ENCODE peak calls at places on chromosomes 3 and 15, in six cellular contexts. V is fibroblast of lung, U is OCI-LY7, C is pancreas, X is sigmoid colon, I is AG04450. R is an unnamed sample.

GRCh38 chr15:49135893-49136292 is 19.5 kb downstream of the COPS2 start:
- DNase-seq in V (peak; percentile 48), U (no peak), C (no peak), X (no peak), I (peak; percentile 66), R (no peak)

GRCh38 chr3:105513042-105513441 is 146.3 kb downstream of the ALCAM start:
- DNase-seq in V (peak; percentile 60), U (no peak), C (no peak), X (no peak), I (peak; percentile 32), R (no peak)

GRCh38 chr3:35857004-35857403 is 217.7 kb downstream of the ARPP21 start:
- DNase-seq in V (no peak), U (peak; percentile 76), C (no peak), X (no peak), I (no peak), R (no peak)

GRCh38 chr15:69662668-69663000 is 210.0 kb downstream of the RPLP1 start:
- DNase-seq in V (no peak), U (no peak), C (no peak), X (no peak), I (no peak), R (no peak)

GRCh38 chr3:53826048-53826447 is 20.2 kb downstream of the CHDH start:
- DNase-seq in V (no peak), U (no peak), C (no peak), X (no peak), I (no peak), R (no peak)

GRCh38 chr15:47331796-47332480 is 385.4 kb upstream of the SEMA6D start:
- DNase-seq in V (peak; percentile 91), U (no peak), C (no peak), X (no peak), I (peak; percentile 49), R (no peak)

GRCh38 chr3:69941439-69942176 is 57.9 kb upstream of the SAMMSON start:
- DNase-seq in V (peak; percentile 29), U (no peak), C (no peak), X (no peak), I (peak; percentile 59), R (no peak)

GRCh38 chr15:68389041-68389930 is 42.7 kb downstream of the ITGA11 start:
- DNase-seq in V (no peak), U (no peak), C (no peak), X (peak; percentile 18), I (no peak), R (no peak)

GRCh38 chr3:124248471-124249028 is 256.6 kb upstream of the ROPN1 start:
- DNase-seq in V (peak; percentile 89), U (no peak), C (no peak), X (peak; percentile 70), I (peak; percentile 47), R (peak; percentile 82)

GRCh38 chr3:98846101-98846500 is 55.4 kb downstream of the DCBLD2 start:
- DNase-seq in V (peak; percentile 31), U (no peak), C (no peak), X (no peak), I (no peak), R (no peak)

GRCh38 chr15:70853855-70854668 is at the start of gene LARP6:
- DNase-seq in V (peak; percentile 37), U (no peak), C (peak; percentile 83), X (peak; percentile 73), I (no peak), R (peak; percentile 27)

GRCh38 chr3:104165866-104166265 is 1200.8 kb upstream of the ALCAM start:
- DNase-seq in V (no peak), U (no peak), C (no peak), X (no peak), I (no peak), R (no peak)

GRCh38 chr3:71495708-71496472 is 87.6 kb downstream of the FOXP1 start:
- DNase-seq in V (peak; percentile 65), U (no peak), C (no peak), X (no peak), I (no peak), R (no peak)

GRCh38 chr3:3066910-3067309 is 43.3 kb downstream of the IL5RA start:
- DNase-seq in V (no peak), U (no peak), C (no peak), X (no peak), I (no peak), R (no peak)

GRCh38 chr15:23574742-23575141 is 9.3 kb downstream of the MKRN3 start:
- DNase-seq in V (no peak), U (no peak), C (no peak), X (no peak), I (no peak), R (no peak)

GRCh38 chr3:109943181-109943580 is 605.8 kb upstream of the DPPA4 start:
- DNase-seq in V (peak; percentile 17), U (no peak), C (no peak), X (no peak), I (no peak), R (no peak)

GRCh38 chr15:79966634-79967330 is 4.2 kb downstream of the BCL2A1 start:
- DNase-seq in V (no peak), U (no peak), C (no peak), X (no peak), I (no peak), R (no peak)

GRCh38 chr3:141941093-141941492 is 64.7 kb downstream of the ATP1B3 start:
- DNase-seq in V (no peak), U (no peak), C (no peak), X (peak; percentile 40), I (no peak), R (peak; percentile 50)

DNA sequence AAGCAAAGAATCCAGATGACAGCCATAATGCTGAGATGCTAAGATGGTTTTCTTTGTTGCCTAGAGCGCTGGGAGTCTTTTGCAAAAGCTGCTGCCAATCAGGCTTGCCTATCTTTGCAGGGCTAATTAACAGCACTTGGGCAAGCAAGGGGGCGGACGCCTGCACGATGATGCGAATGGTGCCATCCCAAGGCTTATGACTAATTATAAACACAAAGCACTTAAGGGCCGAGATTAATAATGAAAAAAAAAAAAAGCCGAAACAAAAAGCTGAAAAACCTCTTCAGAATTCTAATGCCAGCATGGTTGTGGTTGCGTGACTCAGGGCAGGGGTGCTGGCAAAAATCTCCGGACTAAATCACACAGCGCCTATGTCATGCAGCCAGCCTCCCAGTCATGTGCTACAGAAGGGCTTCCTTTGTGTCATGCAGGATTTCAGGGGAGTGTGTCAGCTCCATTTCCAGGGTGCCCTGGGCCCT is 184.9 kb upstream of the ANKRD28 start:
- DNase-seq in V (peak; percentile 95), U (no peak), C (no peak), X (no peak), I (peak; percentile 84), R (no peak)
- H3K27ac ChIP-seq in V (peak overlapping the region; percentile 91), U (no peak overlapping the region), C (no peak overlapping the region), X (peak overlapping the region; percentile 20), I (peak overlapping the region; percentile 97), R (no peak overlapping the region)

DNA sequence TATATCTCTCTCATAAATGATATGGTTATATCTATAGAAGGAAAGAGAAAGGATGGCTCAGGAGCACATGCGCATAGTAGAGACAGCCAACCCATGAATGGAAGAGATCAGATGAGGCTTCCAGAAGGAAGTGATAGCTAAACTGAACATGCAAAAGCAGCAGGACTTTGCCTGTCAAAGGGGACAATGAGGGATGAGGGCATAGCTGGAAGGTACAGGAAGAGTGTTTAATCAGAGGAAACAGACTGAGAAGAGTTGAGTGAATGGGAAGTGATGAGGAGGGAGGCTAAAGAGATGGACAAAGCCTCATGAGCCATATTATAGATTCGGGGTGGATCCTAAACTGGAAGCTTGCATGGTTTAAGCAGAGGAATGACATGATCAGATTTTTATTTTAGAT is 26.5 kb upstream of the VEPH1 start:
- DNase-seq in V (no peak), U (no peak), C (no peak), X (no peak), I (no peak), R (no peak)
- H3K27ac ChIP-seq in V (no peak overlapping the region), U (no peak overlapping the region), C (no peak overlapping the region), X (no peak overlapping the region), I (no peak overlapping the region), R (no peak overlapping the region)

DNA sequence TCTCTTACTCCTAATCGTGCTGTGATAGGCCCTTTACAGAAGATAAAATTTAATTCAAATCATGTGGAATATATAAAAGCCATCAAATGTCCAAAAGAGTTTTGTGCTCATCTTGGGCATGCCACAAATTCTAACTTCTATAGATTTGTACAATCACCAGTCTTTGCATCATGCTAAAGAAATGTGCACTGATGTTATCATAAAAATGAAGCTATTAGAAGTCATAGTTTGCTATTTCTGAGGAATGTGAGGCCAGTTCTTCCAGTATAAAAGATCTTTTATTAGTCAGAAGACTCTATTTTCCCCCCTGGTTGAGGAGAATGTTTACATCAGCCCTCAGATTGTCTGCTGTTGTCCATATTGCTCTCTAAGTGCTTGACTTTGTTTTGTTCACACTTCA is 2.1 kb upstream of the ANXA2 start:
- DNase-seq in V (no peak), U (no peak), C (no peak), X (no peak), I (no peak), R (no peak)
- H3K27ac ChIP-seq in V (peak overlapping the region; percentile 97), U (no peak overlapping the region), C (no peak overlapping the region), X (peak overlapping the region; percentile 97), I (peak overlapping the region; percentile 97), R (peak overlapping the region; percentile 97)

DNA sequence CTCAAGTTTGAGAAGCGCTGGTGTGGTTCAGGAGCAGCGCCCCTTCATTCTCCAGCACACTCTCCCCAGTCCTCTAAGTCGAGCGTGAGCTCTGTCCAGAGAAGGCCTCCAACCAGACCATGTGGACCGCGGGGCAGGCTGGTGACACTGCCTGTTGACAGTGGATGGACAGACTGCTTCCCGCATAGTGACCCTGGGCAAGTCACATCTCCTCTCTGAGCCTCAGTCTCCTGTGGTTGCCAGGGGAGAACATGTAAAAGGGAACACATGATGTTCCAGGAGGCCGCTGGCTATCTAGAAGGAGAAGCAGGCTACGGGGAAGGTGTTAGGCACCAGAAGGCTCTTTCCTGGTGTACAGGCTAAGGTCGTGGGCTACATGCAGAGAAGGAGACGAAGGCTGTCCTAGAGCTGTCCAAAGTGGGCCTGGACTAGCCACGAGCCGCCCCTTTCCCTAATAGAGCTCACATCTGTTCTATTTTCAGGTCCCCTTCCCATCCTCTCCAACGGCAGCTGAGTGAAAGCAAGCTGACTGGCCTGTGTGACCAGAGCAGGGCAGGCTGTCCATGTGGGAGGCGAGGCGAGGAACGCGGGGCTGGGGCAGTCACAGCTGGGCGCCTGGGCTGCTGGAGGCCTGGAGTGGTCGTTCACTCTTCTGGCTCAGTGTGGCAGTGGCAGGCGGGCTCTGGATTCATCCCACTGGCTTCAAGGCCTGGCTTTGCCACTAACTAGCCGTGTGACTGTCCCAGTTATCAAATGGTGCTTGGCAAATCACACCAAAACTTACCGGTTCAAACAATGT is 11.1 kb downstream of the ISG20 start:
- DNase-seq in V (no peak), U (no peak), C (no peak), X (peak; percentile 56), I (no peak), R (no peak)
- H3K27ac ChIP-seq in V (peak overlapping the region; percentile 69), U (no peak overlapping the region), C (no peak overlapping the region), X (peak overlapping the region; percentile 23), I (peak overlapping the region; percentile 97), R (peak overlapping the region; percentile 59)

GRCh38 chr3:195450731-195451229 is 8.0 kb upstream of the ACAP2 start:
- DNase-seq in V (peak; percentile 94), U (no peak), C (no peak), X (peak; percentile 71), I (peak; percentile 85), R (no peak)
- H3K27ac ChIP-seq in V (peak overlapping the region; percentile 70), U (no peak overlapping the region), C (no peak overlapping the region), X (no peak overlapping the region), I (peak overlapping the region; percentile 97), R (no peak overlapping the region)

DNA sequence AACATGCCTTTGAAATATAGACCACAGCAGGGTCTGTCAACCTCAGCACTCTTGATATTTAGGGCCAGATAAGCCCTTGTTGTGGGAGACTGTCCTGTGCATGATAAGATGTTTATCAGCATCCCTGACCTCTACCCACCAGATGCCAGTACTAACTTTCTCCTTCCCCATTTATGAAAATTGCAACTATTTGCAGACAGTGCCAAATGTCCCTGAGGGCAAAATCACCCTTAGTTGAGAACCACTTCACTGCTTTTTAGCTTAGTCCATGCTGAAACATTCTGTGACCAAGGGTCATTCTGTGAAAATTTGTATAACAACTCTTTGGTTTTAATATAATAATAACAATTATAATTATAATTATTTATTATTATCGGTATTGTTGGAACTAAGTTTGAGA is 1032.4 kb downstream of the MCTP2 start:
- DNase-seq in V (no peak), U (no peak), C (no peak), X (no peak), I (no peak), R (no peak)
- H3K27ac ChIP-seq in V (peak overlapping the region; percentile 52), U (no peak overlapping the region), C (no peak overlapping the region), X (peak overlapping the region; percentile 9), I (no peak overlapping the region), R (no peak overlapping the region)